ENCODE peak calls at places on chromosomes 5 and 9, in six cellular contexts. One of them, this sample, is unnamed.

GRCh38 chr5:164504141-164504772 is 998.8 kb downstream of the MAT2B start:
- DNase-seq in GM13976: peak
- DNase-seq in GM04504: peak
- DNase-seq in kidney glomerular epithelial cell: peak
- DNase-seq in NCI-H526 treated with DMSO at 0.1 percent for 48 hours: peak
- DNase-seq in A172: peak
- DNase-seq in this sample: peak

GRCh38 chr5:93676707-93677106 is 64.7 kb downstream of the POU5F2 start:
- DNase-seq in A172: no peak
- DNase-seq in kidney glomerular epithelial cell: no peak
- DNase-seq in GM13976: no peak
- DNase-seq in NCI-H526 treated with DMSO at 0.1 percent for 48 hours: no peak
- DNase-seq in GM04504: no peak
- DNase-seq in this sample: no peak

GRCh38 chr9:19553441-19553840 is 144.6 kb downstream of the ACER2 start:
- DNase-seq in NCI-H526 treated with DMSO at 0.1 percent for 48 hours: no peak
- DNase-seq in A172: no peak
- DNase-seq in GM04504: no peak
- DNase-seq in GM13976: no peak
- DNase-seq in kidney glomerular epithelial cell: no peak
- DNase-seq in this sample: no peak

GRCh38 chr9:100417815-100418214 is 9.1 kb upstream of the MSANTD3 start:
- DNase-seq in GM13976: no peak
- DNase-seq in NCI-H526 treated with DMSO at 0.1 percent for 48 hours: no peak
- DNase-seq in kidney glomerular epithelial cell: no peak
- DNase-seq in A172: no peak
- DNase-seq in GM04504: no peak
- DNase-seq in this sample: no peak

GRCh38 chr9:88801214-88801796 is 190.0 kb upstream of the S1PR3 start:
- DNase-seq in A172: no peak
- DNase-seq in NCI-H526 treated with DMSO at 0.1 percent for 48 hours: no peak
- DNase-seq in kidney glomerular epithelial cell: no peak
- DNase-seq in GM13976: no peak
- DNase-seq in GM04504: no peak
- DNase-seq in this sample: no peak

GRCh38 chr5:172646716-172647285 is 5.7 kb downstream of the NEURL1B start:
- DNase-seq in GM13976: no peak
- DNase-seq in GM04504: no peak
- DNase-seq in NCI-H526 treated with DMSO at 0.1 percent for 48 hours: no peak
- DNase-seq in kidney glomerular epithelial cell: no peak
- DNase-seq in A172: no peak
- DNase-seq in this sample: no peak

GRCh38 chr5:10301266-10301665 is 6.4 kb downstream of the CMBL start:
- DNase-seq in kidney glomerular epithelial cell: no peak
- DNase-seq in GM13976: no peak
- DNase-seq in GM04504: no peak
- DNase-seq in NCI-H526 treated with DMSO at 0.1 percent for 48 hours: no peak
- DNase-seq in A172: no peak
- DNase-seq in this sample: no peak

GRCh38 chr9:125841444-125841843 is 94.3 kb downstream of the PBX3 start:
- DNase-seq in GM04504: no peak
- DNase-seq in A172: no peak
- DNase-seq in NCI-H526 treated with DMSO at 0.1 percent for 48 hours: no peak
- DNase-seq in kidney glomerular epithelial cell: no peak
- DNase-seq in GM13976: no peak
- DNase-seq in this sample: no peak

GRCh38 chr9:107751522-107752235 is 262.1 kb upstream of the KLF4 start:
- DNase-seq in A172: peak
- DNase-seq in GM13976: peak
- DNase-seq in NCI-H526 treated with DMSO at 0.1 percent for 48 hours: no peak
- DNase-seq in GM04504: no peak
- DNase-seq in kidney glomerular epithelial cell: peak
- DNase-seq in this sample: peak

GRCh38 chr5:88836195-88836838 is 46.7 kb downstream of the MEF2C start:
- DNase-seq in A172: peak
- DNase-seq in GM13976: no peak
- DNase-seq in NCI-H526 treated with DMSO at 0.1 percent for 48 hours: no peak
- DNase-seq in GM04504: no peak
- DNase-seq in kidney glomerular epithelial cell: peak
- DNase-seq in this sample: no peak

GRCh38 chr5:102856374-102856748 is 101.3 kb downstream of the PAM start:
- DNase-seq in GM13976: no peak
- DNase-seq in GM04504: peak
- DNase-seq in A172: peak
- DNase-seq in NCI-H526 treated with DMSO at 0.1 percent for 48 hours: no peak
- DNase-seq in kidney glomerular epithelial cell: peak
- DNase-seq in this sample: no peak

GRCh38 chr5:8726383-8727036 is 819.4 kb downstream of the SEMA5A start:
- DNase-seq in GM13976: no peak
- DNase-seq in A172: no peak
- DNase-seq in kidney glomerular epithelial cell: no peak
- DNase-seq in GM04504: no peak
- DNase-seq in NCI-H526 treated with DMSO at 0.1 percent for 48 hours: no peak
- DNase-seq in this sample: no peak

GRCh38 chr5:132496631-132497487 is 6.3 kb upstream of the IRF1 start:
- DNase-seq in NCI-H526 treated with DMSO at 0.1 percent for 48 hours: peak
- DNase-seq in A172: peak
- DNase-seq in GM04504: peak
- DNase-seq in kidney glomerular epithelial cell: peak
- DNase-seq in GM13976: peak
- DNase-seq in this sample: peak

GRCh38 chr9:20684865-20685696 is 1.0 kb downstream of the FOCAD start:
- DNase-seq in kidney glomerular epithelial cell: peak
- DNase-seq in NCI-H526 treated with DMSO at 0.1 percent for 48 hours: no peak
- DNase-seq in A172: peak
- DNase-seq in GM04504: peak
- DNase-seq in GM13976: peak
- DNase-seq in this sample: peak

GRCh38 chr5:69416699-69417098 is 1.8 kb downstream of the MARVELD2 start:
- DNase-seq in kidney glomerular epithelial cell: no peak
- DNase-seq in A172: no peak
- DNase-seq in GM13976: no peak
- DNase-seq in GM04504: no peak
- DNase-seq in NCI-H526 treated with DMSO at 0.1 percent for 48 hours: no peak
- DNase-seq in this sample: no peak

GRCh38 chr9:37243588-37244345 is 123.4 kb downstream of the ZCCHC7 start:
- DNase-seq in kidney glomerular epithelial cell: no peak
- DNase-seq in A172: no peak
- DNase-seq in NCI-H526 treated with DMSO at 0.1 percent for 48 hours: no peak
- DNase-seq in GM04504: no peak
- DNase-seq in GM13976: no peak
- DNase-seq in this sample: no peak

GRCh38 chr5:32339198-32339597 is 26.5 kb upstream of the MTMR12 start:
- DNase-seq in kidney glomerular epithelial cell: no peak
- DNase-seq in NCI-H526 treated with DMSO at 0.1 percent for 48 hours: no peak
- DNase-seq in A172: peak
- DNase-seq in GM13976: no peak
- DNase-seq in GM04504: no peak
- DNase-seq in this sample: no peak

GRCh38 chr5:72355706-72356299 is 35.6 kb downstream of the PTCD2 start:
- DNase-seq in A172: peak
- DNase-seq in GM04504: peak
- DNase-seq in kidney glomerular epithelial cell: peak
- DNase-seq in NCI-H526 treated with DMSO at 0.1 percent for 48 hours: no peak
- DNase-seq in GM13976: no peak
- DNase-seq in this sample: no peak

GRCh38 chr5:68431181-68431580 is 215.6 kb downstream of the PIK3R1 start:
- DNase-seq in A172: no peak
- DNase-seq in GM04504: no peak
- DNase-seq in GM13976: no peak
- DNase-seq in NCI-H526 treated with DMSO at 0.1 percent for 48 hours: no peak
- DNase-seq in kidney glomerular epithelial cell: peak
- DNase-seq in this sample: no peak

GRCh38 chr5:116600876-116601275 is 26.3 kb upstream of the SEMA6A start:
- DNase-seq in GM13976: no peak
- DNase-seq in NCI-H526 treated with DMSO at 0.1 percent for 48 hours: no peak
- DNase-seq in GM04504: peak
- DNase-seq in kidney glomerular epithelial cell: peak
- DNase-seq in A172: peak
- DNase-seq in this sample: no peak

GRCh38 chr5:129249891-129250290 is 155.3 kb downstream of the ISOC1 start:
- DNase-seq in GM13976: no peak
- DNase-seq in NCI-H526 treated with DMSO at 0.1 percent for 48 hours: no peak
- DNase-seq in A172: no peak
- DNase-seq in GM04504: no peak
- DNase-seq in kidney glomerular epithelial cell: no peak
- DNase-seq in this sample: no peak

GRCh38 chr5:1962619-1963355 is 80.1 kb upstream of the IRX4 start:
- DNase-seq in NCI-H526 treated with DMSO at 0.1 percent for 48 hours: no peak
- DNase-seq in A172: no peak
- DNase-seq in GM04504: no peak
- DNase-seq in GM13976: no peak
- DNase-seq in kidney glomerular epithelial cell: no peak
- DNase-seq in this sample: no peak

GRCh38 chr9:129548571-129549135 is 72.2 kb downstream of the C9orf50 start:
- DNase-seq in NCI-H526 treated with DMSO at 0.1 percent for 48 hours: no peak
- DNase-seq in GM13976: no peak
- DNase-seq in kidney glomerular epithelial cell: no peak
- DNase-seq in A172: no peak
- DNase-seq in GM04504: no peak
- DNase-seq in this sample: no peak

GRCh38 chr5:96226941-96227552 is 206.0 kb downstream of the PCSK1 start:
- DNase-seq in kidney glomerular epithelial cell: peak
- DNase-seq in A172: peak
- DNase-seq in GM13976: no peak
- DNase-seq in NCI-H526 treated with DMSO at 0.1 percent for 48 hours: no peak
- DNase-seq in GM04504: peak
- DNase-seq in this sample: no peak

GRCh38 chr5:42798284-42799240 is 13.1 kb downstream of the SELENOP start:
- DNase-seq in GM04504: no peak
- DNase-seq in GM13976: no peak
- DNase-seq in NCI-H526 treated with DMSO at 0.1 percent for 48 hours: no peak
- DNase-seq in kidney glomerular epithelial cell: no peak
- DNase-seq in A172: no peak
- DNase-seq in this sample: no peak

GRCh38 chr9:133148351-133149129 is 15.2 kb downstream of the GBGT1 start:
- DNase-seq in NCI-H526 treated with DMSO at 0.1 percent for 48 hours: no peak
- DNase-seq in kidney glomerular epithelial cell: no peak
- DNase-seq in A172: no peak
- DNase-seq in GM04504: no peak
- DNase-seq in GM13976: no peak
- DNase-seq in this sample: peak

GRCh38 chr5:135154961-135155360 is 120.9 kb upstream of the PITX1 start:
- DNase-seq in A172: no peak
- DNase-seq in GM04504: no peak
- DNase-seq in GM13976: no peak
- DNase-seq in NCI-H526 treated with DMSO at 0.1 percent for 48 hours: no peak
- DNase-seq in kidney glomerular epithelial cell: no peak
- DNase-seq in this sample: no peak

GRCh38 chr5:80437326-80437725 is 29.5 kb downstream of the ZFYVE16 start:
- DNase-seq in A172: no peak
- DNase-seq in GM13976: no peak
- DNase-seq in GM04504: no peak
- DNase-seq in NCI-H526 treated with DMSO at 0.1 percent for 48 hours: no peak
- DNase-seq in kidney glomerular epithelial cell: no peak
- DNase-seq in this sample: no peak

GRCh38 chr5:120388016-120388781 is 75.9 kb upstream of the PRR16 start:
- DNase-seq in GM04504: peak
- DNase-seq in A172: peak
- DNase-seq in NCI-H526 treated with DMSO at 0.1 percent for 48 hours: no peak
- DNase-seq in GM13976: no peak
- DNase-seq in kidney glomerular epithelial cell: peak
- DNase-seq in this sample: no peak

GRCh38 chr9:125496313-125496838 is 210.6 kb downstream of the MAPKAP1 start:
- DNase-seq in GM04504: no peak
- DNase-seq in kidney glomerular epithelial cell: no peak
- DNase-seq in A172: no peak
- DNase-seq in GM13976: no peak
- DNase-seq in NCI-H526 treated with DMSO at 0.1 percent for 48 hours: peak
- DNase-seq in this sample: no peak

GRCh38 chr9:34592895-34593601 is 3.5 kb upstream of the CNTFR start:
- DNase-seq in kidney glomerular epithelial cell: no peak
- DNase-seq in GM13976: no peak
- DNase-seq in GM04504: no peak
- DNase-seq in A172: no peak
- DNase-seq in NCI-H526 treated with DMSO at 0.1 percent for 48 hours: peak
- DNase-seq in this sample: no peak

GRCh38 chr5:145568581-145568980 is 266.6 kb downstream of the PRELID2 start:
- DNase-seq in NCI-H526 treated with DMSO at 0.1 percent for 48 hours: no peak
- DNase-seq in kidney glomerular epithelial cell: no peak
- DNase-seq in GM04504: no peak
- DNase-seq in GM13976: no peak
- DNase-seq in A172: peak
- DNase-seq in this sample: no peak

GRCh38 chr5:161691911-161692310 is 6.4 kb downstream of the GABRA6 start:
- DNase-seq in GM13976: no peak
- DNase-seq in kidney glomerular epithelial cell: no peak
- DNase-seq in NCI-H526 treated with DMSO at 0.1 percent for 48 hours: no peak
- DNase-seq in A172: no peak
- DNase-seq in GM04504: no peak
- DNase-seq in this sample: no peak

GRCh38 chr5:173501922-173502321 is 114.5 kb downstream of the BOD1 start:
- DNase-seq in GM04504: no peak
- DNase-seq in GM13976: no peak
- DNase-seq in kidney glomerular epithelial cell: no peak
- DNase-seq in A172: no peak
- DNase-seq in NCI-H526 treated with DMSO at 0.1 percent for 48 hours: no peak
- DNase-seq in this sample: no peak

This sample was measured in GM13977.